ENCODE peak calls at places on chromosomes 3 and 15, in ten cellular contexts. E is fibroblast of lung; X is heart right ventricle; V is neural progenitor cell; L is CD8-positive, alpha-beta memory T cell; N is Panc1; R is CD8-positive, alpha-beta T cell; I is transverse colon; H is pancreas; B is ovary. Y is an unnamed sample.
A peak's percentile ranks its signal among the peaks of the same experiment; 100 is the strongest.

GRCh38 chr3:34002569-34003100 is 204.2 kb downstream of the PDCD6IP start:
- DNase-seq in E (no peak), X (no peak), V (no peak), L (no peak), N (no peak), R (no peak), I (no peak), H (no peak), B (no peak), Y (no peak)

GRCh38 chr3:71130516-71131384 is 452.8 kb downstream of the FOXP1 start:
- DNase-seq in E (peak; percentile 90), X (peak; percentile 33), V (peak; percentile 34), L (peak; percentile 47), N (no peak), R (peak; percentile 81), I (peak; percentile 79), H (no peak), B (peak; percentile 72), Y (no peak)

GRCh38 chr15:22891426-22892210 is 53.2 kb downstream of the NIPA2 start:
- DNase-seq in E (no peak), X (no peak), V (no peak), L (no peak), N (no peak), R (no peak), I (no peak), H (no peak), B (no peak), Y (no peak)

GRCh38 chr3:171261487-171261886 is 198.7 kb downstream of the TNIK start:
- DNase-seq in E (peak; percentile 61), X (no peak), V (no peak), L (no peak), N (no peak), R (no peak), I (peak; percentile 24), H (no peak), B (no peak), Y (no peak)

GRCh38 chr15:85582076-85582718 is 201.8 kb downstream of the AKAP13 start:
- DNase-seq in E (peak; percentile 58), X (no peak), V (no peak), L (no peak), N (no peak), R (no peak), I (peak; percentile 57), H (no peak), B (no peak), Y (no peak)

GRCh38 chr15:39944711-39945110 is 10.8 kb downstream of the EIF2AK4 start:
- DNase-seq in E (peak; percentile 97), X (no peak), V (no peak), L (no peak), N (no peak), R (no peak), I (no peak), H (no peak), B (no peak), Y (no peak)

GRCh38 chr3:15108082-15108545 is 9.2 kb upstream of the RBSN start:
- DNase-seq in E (peak; percentile 59), X (peak; percentile 80), V (peak; percentile 87), L (peak; percentile 66), N (peak; percentile 48), R (peak; percentile 79), I (peak; percentile 78), H (peak; percentile 89), B (peak; percentile 59), Y (no peak)

GRCh38 chr3:38837358-38837757 is 21.3 kb upstream of the SCN10A start:
- DNase-seq in E (no peak), X (no peak), V (no peak), L (no peak), N (no peak), R (no peak), I (no peak), H (no peak), B (no peak), Y (no peak)

GRCh38 chr15:40498418-40498817 is 27.6 kb downstream of the CHST14 start:
- DNase-seq in E (peak; percentile 80), X (no peak), V (no peak), L (no peak), N (no peak), R (no peak), I (no peak), H (no peak), B (no peak), Y (no peak)

GRCh38 chr3:5136619-5137429 is 14.7 kb downstream of the ARL8B start:
- DNase-seq in E (peak; percentile 46), X (no peak), V (peak; percentile 30), L (no peak), N (no peak), R (no peak), I (no peak), H (no peak), B (no peak), Y (no peak)

GRCh38 chr3:51581529-51581928 is 43.0 kb downstream of the RAD54L2 start:
- DNase-seq in E (peak; percentile 13), X (no peak), V (no peak), L (no peak), N (no peak), R (no peak), I (no peak), H (no peak), B (no peak), Y (no peak)

GRCh38 chr3:50050361-50050760 is 38.4 kb upstream of the RBM5 start:
- DNase-seq in E (peak; percentile 87), X (no peak), V (no peak), L (no peak), N (no peak), R (no peak), I (no peak), H (no peak), B (no peak), Y (no peak)

GRCh38 chr15:88956906-88957305 is 43.7 kb upstream of the MFGE8 start:
- DNase-seq in E (no peak), X (no peak), V (no peak), L (no peak), N (no peak), R (no peak), I (no peak), H (no peak), B (no peak), Y (no peak)

GRCh38 chr15:95699578-95699977 is 630.9 kb upstream of the NR2F2 start:
- DNase-seq in E (no peak), X (no peak), V (no peak), L (no peak), N (no peak), R (no peak), I (no peak), H (no peak), B (no peak), Y (no peak)
- H3K9me3 ChIP-seq in E (no peaks in the 10 kb centered on the region), X (no peaks in the 10 kb centered on the region), V (peaks cover 17% of the 10 kb centered on the region), L (peaks cover 15% of the 10 kb centered on the region), N (peaks cover 10% of the 10 kb centered on the region), R (no peaks in the 10 kb centered on the region), I (peaks cover 25% of the 10 kb centered on the region), H (no peaks in the 10 kb centered on the region), B (no peaks in the 10 kb centered on the region), Y (peaks cover 28% of the 10 kb centered on the region)

DNA sequence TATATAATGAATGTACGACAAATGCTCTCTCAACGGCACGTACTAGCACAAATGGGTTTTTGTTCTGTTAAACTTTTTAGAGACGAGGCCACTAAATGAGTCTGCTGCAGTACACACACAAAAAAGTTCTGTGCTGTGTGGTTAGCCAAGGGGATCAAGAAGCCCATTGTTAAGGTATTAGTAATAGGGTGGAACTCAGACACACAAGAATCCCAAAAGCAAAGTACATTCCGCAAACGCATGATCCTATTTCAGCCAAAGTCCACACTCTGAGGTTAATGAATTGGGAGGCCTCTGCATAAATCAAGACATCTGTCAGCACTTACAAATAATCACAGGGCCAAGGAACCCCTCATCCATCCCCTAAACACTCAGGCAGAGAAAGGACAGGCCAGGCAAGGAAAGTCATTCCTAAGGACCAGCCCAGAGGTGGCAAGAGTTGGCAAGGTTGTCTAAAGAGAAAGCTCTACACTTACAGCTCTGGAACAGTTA is 12.1 kb downstream of the OSBPL10 start:
- DNase-seq in E (peak; percentile 100), X (no peak), V (peak; percentile 73), L (no peak), N (peak; percentile 59), R (no peak), I (no peak), H (no peak), B (no peak), Y (peak; percentile 18)
- H3K27ac ChIP-seq in E (peak overlapping the region; percentile 83), X (peak overlapping the region; percentile 37), V (peak overlapping the region; percentile 69), L (no peak overlapping the region), N (peak overlapping the region; percentile 99), R (no peak overlapping the region), I (peak overlapping the region; percentile 77), H (no peak overlapping the region), B (no peak overlapping the region), Y (peak overlapping the region; percentile 84)

GRCh38 chr3:128854382-128854939 is 25.0 kb upstream of the ACAD9 start:
- DNase-seq in E (no peak), X (no peak), V (no peak), L (no peak), N (no peak), R (no peak), I (no peak), H (no peak), B (no peak), Y (no peak)

GRCh38 chr3:128861491-128861890 is 17.9 kb upstream of the ACAD9 start:
- DNase-seq in E (no peak), X (no peak), V (no peak), L (no peak), N (no peak), R (no peak), I (no peak), H (no peak), B (no peak), Y (no peak)

GRCh38 chr3:128855574-128855973 is 23.8 kb upstream of the ACAD9 start:
- DNase-seq in E (no peak), X (no peak), V (no peak), L (no peak), N (no peak), R (no peak), I (no peak), H (no peak), B (no peak), Y (no peak)

GRCh38 chr3:128859573-128860154 is 19.8 kb upstream of the ACAD9 start:
- DNase-seq in E (no peak), X (no peak), V (no peak), L (no peak), N (no peak), R (no peak), I (no peak), H (no peak), B (no peak), Y (no peak)

DNA sequence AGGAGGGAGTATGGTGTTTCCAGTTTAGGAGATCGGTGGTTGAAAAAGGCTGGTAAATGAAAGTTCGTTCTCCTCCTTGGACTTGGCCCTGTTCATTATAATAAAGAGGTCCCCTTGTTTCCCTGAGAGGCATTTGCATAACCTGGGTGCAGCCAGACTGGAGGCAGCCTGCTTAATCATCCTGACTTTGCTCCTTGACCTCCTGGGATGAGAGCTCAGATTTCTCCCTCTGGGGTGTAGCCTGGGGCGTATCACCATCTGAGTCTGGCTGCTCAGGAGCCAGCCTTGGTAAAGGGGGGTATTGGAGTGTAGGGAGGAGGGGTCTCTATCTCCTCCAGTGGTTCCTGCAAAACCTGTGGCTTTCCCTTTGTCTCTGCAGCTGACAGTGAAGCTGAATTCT is 21.3 kb upstream of the ACAD9 start:
- DNase-seq in E (no peak), X (no peak), V (no peak), L (no peak), N (no peak), R (no peak), I (no peak), H (no peak), B (no peak), Y (no peak)
- H3K9me3 ChIP-seq in E (no peaks in the 10 kb centered on the region), X (no peaks in the 10 kb centered on the region), V (peaks cover 7% of the 10 kb centered on the region), L (peaks cover 27% of the 10 kb centered on the region), N (peaks cover 54% of the 10 kb centered on the region), R (peaks cover 20% of the 10 kb centered on the region), I (peaks cover 25% of the 10 kb centered on the region), H (no peaks in the 10 kb centered on the region), B (peaks cover 12% of the 10 kb centered on the region), Y (peaks cover 39% of the 10 kb centered on the region)

GRCh38 chr15:97504031-97504430 is 456.5 kb upstream of the ARRDC4 start:
- DNase-seq in E (peak; percentile 64), X (no peak), V (no peak), L (no peak), N (no peak), R (no peak), I (no peak), H (no peak), B (no peak), Y (no peak)
- H3K27ac ChIP-seq in E (no peak overlapping the region), X (no peak overlapping the region), V (no peak overlapping the region), L (no peak overlapping the region), N (no peak overlapping the region), R (no peak overlapping the region), I (no peak overlapping the region), H (no peak overlapping the region), B (no peak overlapping the region), Y (no peak overlapping the region)

Y was measured in thoracic aorta.